ENCODE peak calls at places on chromosomes 11 and 22, in six cellular contexts. Z, W, L, U, R and Y are unnamed samples. For H3K36me3 and H3K27me3, the result is how much of the 10 kb centered on the place peaks cover.

GRCh38 chr11:122333476-122333875 is 217.5 kb upstream of the BLID start:
- DNase-seq in L (no peak), U (no peak), Z (no peak), R (no peak), W (no peak), Y (no peak)

GRCh38 chr11:35047179-35047578 is 91.8 kb upstream of the CD44 start:
- DNase-seq in L (no peak), U (no peak), Z (no peak), R (no peak), W (no peak), Y (no peak)

GRCh38 chr11:36558511-36559413 is 9.0 kb upstream of the RAG1 start:
- DNase-seq in L (no peak), U (no peak), Z (no peak), R (no peak), W (no peak), Y (no peak)

GRCh38 chr11:69573751-69574382 is 67.1 kb upstream of the CCND1 start:
- DNase-seq in U (no peak), W (no peak), L (no peak), R (no peak), Z (peak), Y (no peak)

GRCh38 chr11:61092908-61093763 is 9.2 kb upstream of the CD5 start:
- DNase-seq in U (no peak), R (no peak), Z (no peak), W (no peak), L (no peak), Y (no peak)

GRCh38 chr22:30277547-30278344 is 11.1 kb upstream of the OSM start:
- DNase-seq in L (no peak), W (no peak), R (peak), Z (no peak), U (peak), Y (no peak)

GRCh38 chr11:125210112-125210511 is 45.6 kb downstream of the PKNOX2 start:
- DNase-seq in L (no peak), Z (no peak), R (no peak), U (no peak), W (no peak), Y (no peak)

GRCh38 chr11:18540207-18541009 is 13.7 kb upstream of the TSG101 start:
- DNase-seq in W (no peak), U (no peak), R (no peak), L (no peak), Z (no peak), Y (no peak)

GRCh38 chr11:34508514-34508913 is 5.1 kb downstream of the ELF5 start:
- DNase-seq in W (no peak), Z (no peak), U (no peak), L (no peak), R (no peak), Y (no peak)

GRCh38 chr11:69106124-69106811 is 49.5 kb upstream of the SMIM38 start:
- DNase-seq in Z (no peak), U (no peak), W (no peak), R (no peak), L (peak), Y (no peak)

GRCh38 chr22:21632237-21632895 is at the start of gene CCDC116:
- DNase-seq in U (no peak), L (peak), W (no peak), Z (no peak), R (no peak), Y (no peak)

GRCh38 chr11:126791991-126792390 is 208.6 kb downstream of the KIRREL3 start:
- DNase-seq in L (no peak), W (no peak), R (no peak), Z (no peak), U (no peak), Y (no peak)

GRCh38 chr11:12091957-12092558 is 18.3 kb upstream of the MICAL2 start:
- DNase-seq in U (peak), W (no peak), R (no peak), Z (no peak), L (no peak), Y (no peak)

GRCh38 chr11:59625703-59626102 is 10.1 kb upstream of the OSBP start:
- DNase-seq in W (no peak), R (no peak), U (no peak), Z (no peak), L (no peak), Y (no peak)
- TF ChIP-seq CTCF in W (no peak), R (no peak), U (no peak), Z (no peak), L (no peak), Y (no peak)

GRCh38 chr11:64202992-64203391 is 3.5 kb upstream of the FERMT3 start:
- DNase-seq in L (no peak), R (no peak), U (no peak), W (no peak), Z (no peak), Y (no peak)
- H3K36me3 ChIP-seq in L (under half), R (half or more), U (under half), W (half or more), Z (half or more), Y (under half)

GRCh38 chr22:36958366-36958765 is 44.9 kb downstream of the CSF2RB start:
- DNase-seq in W (no peak), U (no peak), Z (peak), R (no peak), L (no peak), Y (no peak)
- H3K27me3 ChIP-seq in W (under half), U (under half), Z (under half), R (under half), L (under half), Y (under half)

DNA sequence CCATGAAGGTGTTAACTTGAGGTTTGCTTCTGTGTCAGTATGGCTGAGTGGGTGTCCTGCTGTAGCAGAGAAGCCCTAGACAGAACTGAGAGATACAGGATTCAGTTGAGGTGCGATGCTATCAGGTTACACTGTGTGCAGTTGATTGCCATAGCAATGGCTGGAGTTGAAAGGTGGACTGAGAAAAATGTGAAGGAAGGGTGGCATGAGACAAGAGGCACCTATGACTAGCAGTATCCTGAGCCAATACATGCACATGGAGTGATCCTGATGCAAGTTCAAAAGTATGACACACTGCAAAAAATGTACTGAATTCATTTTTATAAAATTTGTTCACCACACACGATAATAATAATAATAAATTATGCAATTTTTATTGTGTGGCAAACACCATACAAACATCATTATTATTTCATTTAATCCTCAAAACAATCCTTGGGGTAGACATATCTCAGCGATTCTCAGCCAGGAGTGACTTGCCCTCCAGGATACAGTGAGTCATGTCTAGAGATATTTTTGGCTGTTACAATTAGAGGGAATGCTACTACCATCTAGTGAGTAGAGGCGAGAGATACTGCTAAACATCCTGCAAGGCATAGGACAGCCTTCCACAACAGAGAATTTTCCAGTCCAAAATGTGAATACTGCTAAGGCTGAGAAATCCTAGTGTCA is 3.9 kb upstream of the PIWIL4 start:
- DNase-seq in Z (no peak), U (no peak), R (peak), L (no peak), W (no peak), Y (no peak)
- TF ChIP-seq CTCF in Z (no peak), U (no peak), R (peak), L (peak), W (peak), Y (peak)

DNA sequence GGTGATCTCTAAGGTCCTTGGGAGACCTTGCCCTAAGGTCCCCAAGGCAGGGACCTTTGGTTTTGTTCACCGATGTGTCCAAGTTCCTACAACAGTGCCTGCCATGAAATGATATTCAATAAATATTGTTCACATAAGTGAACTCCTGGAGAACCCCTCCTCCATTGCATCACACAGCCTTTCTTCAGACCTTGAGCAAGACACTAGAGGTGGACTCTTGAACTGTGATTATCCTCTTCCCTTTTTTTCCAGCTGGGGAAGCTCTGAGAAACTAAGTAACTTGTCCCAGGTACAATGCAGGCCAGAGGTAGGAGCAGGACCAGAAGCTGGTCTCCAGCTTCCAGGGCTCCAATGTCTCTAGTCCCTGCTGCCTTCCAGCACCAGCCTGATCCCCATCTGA is 76.6 kb upstream of the LMO1 start:
- DNase-seq in L (no peak), R (no peak), W (no peak), Z (no peak), U (no peak), Y (no peak)
- H3K36me3 ChIP-seq in L (under half), R (under half), W (under half), Z (under half), U (under half), Y (under half)

GRCh38 chr22:37069319-37069718 is 17.8 kb downstream of the KCTD17 start:
- DNase-seq in Z (no peak), W (no peak), L (no peak), R (no peak), U (no peak), Y (no peak)
- H3K27me3 ChIP-seq in Z (under half), W (under half), L (half or more), R (under half), U (under half), Y (under half)

GRCh38 chr11:112839051-112839450 is 122.2 kb upstream of the NCAM1 start:
- DNase-seq in R (no peak), U (no peak), L (no peak), Z (no peak), W (no peak), Y (no peak)

GRCh38 chr11:112841719-112842118 is 119.5 kb upstream of the NCAM1 start:
- DNase-seq in L (no peak), R (no peak), U (no peak), W (no peak), Z (no peak), Y (no peak)

GRCh38 chr11:112835556-112835955 is 125.7 kb upstream of the NCAM1 start:
- DNase-seq in L (no peak), U (no peak), Z (no peak), W (no peak), R (no peak), Y (no peak)

GRCh38 chr11:112834277-112834755 is 126.9 kb upstream of the NCAM1 start:
- DNase-seq in W (peak), R (no peak), L (peak), U (no peak), Z (no peak), Y (no peak)

DNA sequence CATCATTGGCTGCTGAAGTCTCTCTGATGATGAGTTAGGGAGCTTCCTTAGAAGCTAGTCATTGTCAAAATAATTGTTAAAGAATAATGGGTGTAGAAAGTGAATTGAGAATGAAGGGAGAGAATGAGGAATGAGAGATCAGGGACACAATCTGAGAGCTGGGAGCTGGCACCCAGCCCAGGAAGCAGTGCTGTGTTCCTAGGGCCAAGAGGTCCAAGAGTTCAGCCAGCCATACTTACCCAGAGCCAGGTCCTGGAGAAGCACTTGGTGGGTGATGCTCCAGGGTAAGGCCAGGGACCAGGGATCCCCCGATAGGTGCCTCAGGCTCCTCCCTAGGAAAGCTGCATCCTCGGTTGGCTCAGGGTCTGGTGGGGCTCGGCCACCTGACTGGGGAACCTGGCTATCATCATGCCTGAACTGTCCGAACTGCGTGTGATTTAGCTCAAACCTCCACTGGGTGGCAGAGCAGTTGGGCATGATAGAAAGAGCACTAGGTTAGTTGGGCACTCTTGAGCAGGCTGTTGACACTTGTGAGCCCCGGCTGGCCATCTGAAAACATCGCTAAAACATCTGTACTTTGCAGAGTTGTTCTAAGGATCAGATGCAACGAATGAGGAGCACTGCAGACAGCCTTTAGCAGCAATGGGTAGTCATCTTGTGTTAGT is 123.9 kb upstream of the NCAM1 start:
- DNase-seq in L (no peak), R (no peak), U (no peak), W (peak), Z (no peak), Y (no peak)
- TF ChIP-seq CTCF in L (peak), R (peak), U (no peak), W (peak), Z (no peak), Y (no peak)

GRCh38 chr11:44130751-44131150 is 35.3 kb downstream of the EXT2 start:
- DNase-seq in L (peak), R (peak), W (peak), Z (no peak), U (no peak), Y (no peak)
- H3K36me3 ChIP-seq in L (under half), R (under half), W (half or more), Z (half or more), U (under half), Y (under half)

GRCh38 chr11:2802389-2803185 is 83.0 kb downstream of the CDKN1C start:
- DNase-seq in W (peak), R (no peak), L (peak), Z (peak), U (peak), Y (no peak)
- H3K27me3 ChIP-seq in W (under half), R (under half), L (under half), Z (under half), U (under half), Y (under half)

GRCh38 chr22:19478086-19478392 is 954 bp downstream of the UFD1 start:
- DNase-seq in W (no peak), L (no peak), R (no peak), U (no peak), Z (peak), Y (no peak)

GRCh38 chr22:19479358-19480172 is at the start of gene CDC45:
- DNase-seq in R (peak), L (peak), W (peak), U (peak), Z (peak), Y (peak)

GRCh38 chr22:19478466-19479357 is at the start of gene UFD1:
- DNase-seq in Z (peak), R (peak), U (peak), L (peak), W (peak), Y (no peak)

GRCh38 chr22:19476023-19476422 is 3.0 kb downstream of the UFD1 start:
- DNase-seq in U (no peak), R (no peak), W (no peak), Z (peak), L (no peak), Y (no peak)

DNA sequence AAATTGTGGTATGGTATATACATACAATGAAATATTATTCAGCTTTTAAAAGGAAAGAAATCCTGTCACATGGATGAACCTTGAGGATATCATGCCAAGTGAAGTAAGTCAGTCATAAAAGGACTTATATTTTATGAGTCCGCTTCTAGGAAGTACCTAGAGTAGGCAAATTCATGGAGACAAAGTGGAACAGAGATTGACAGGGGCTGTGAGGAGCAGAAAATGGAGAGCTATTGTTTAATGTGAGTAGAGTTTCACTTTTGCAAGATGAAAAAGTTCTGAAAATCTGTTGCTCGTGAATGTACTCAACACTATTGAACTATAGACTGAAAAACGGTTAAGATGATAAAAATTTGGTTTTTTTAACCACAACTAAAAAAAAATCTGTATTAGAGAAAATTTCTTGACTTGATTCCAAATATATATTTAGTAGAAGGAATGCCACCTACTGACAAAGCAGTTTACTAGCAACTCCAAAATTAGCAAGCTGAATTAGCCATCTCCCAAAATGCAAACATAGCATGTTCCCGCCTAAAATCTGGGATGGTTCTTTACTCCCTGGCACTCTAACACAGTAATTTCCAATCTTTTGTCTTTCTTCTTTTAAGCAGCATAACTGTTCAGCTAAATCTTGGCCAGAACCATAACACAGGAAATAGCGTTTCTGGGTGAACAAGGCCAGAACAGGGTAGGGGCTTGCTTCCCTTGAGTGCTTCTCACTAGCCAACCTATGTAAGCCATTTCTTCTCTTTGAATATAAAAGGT is 1.5 kb downstream of the UFD1 start:
- DNase-seq in R (no peak), L (no peak), W (no peak), U (no peak), Z (no peak), Y (no peak)
- TF ChIP-seq CTCF in R (no peak), L (no peak), W (peak), U (no peak), Z (no peak), Y (peak)